ENCODE peak calls at places on chromosome 19, in nine cellular contexts. J is stomach, P is A549, O is transverse colon, X is uterus, E is breast epithelium, Q is tibial nerve, M is HCT116, H is Peyer's patch. N is an unnamed sample. For H3K9me3, the result is how much of the 10 kb centered on the place peaks cover.

GRCh38 chr19:10228925-10229324 is 2.2 kb downstream of the S1PR2 start:
- DNase-seq in J (no peak), P (peak), O (no peak), X (peak), E (no peak), Q (peak), M (no peak), H (peak), N (no peak)

GRCh38 chr19:20565321-20566018 is at the start of gene ZNF737:
- DNase-seq in J (peak), P (peak), O (peak), X (peak), E (peak), Q (peak), M (no peak), H (peak), N (peak)

GRCh38 chr19:42038675-42039074 is 31.3 kb downstream of the GRIK5 start:
- DNase-seq in J (no peak), P (no peak), O (no peak), X (no peak), E (no peak), Q (no peak), M (no peak), H (no peak), N (peak)

GRCh38 chr19:11274533-11275086 is 12.3 kb upstream of the DOCK6 start:
- DNase-seq in J (no peak), P (no peak), O (no peak), X (no peak), E (no peak), Q (no peak), M (no peak), H (no peak), N (no peak)

GRCh38 chr19:56147307-56147706 is 6.2 kb downstream of the ZNF444 start:
- DNase-seq in J (no peak), P (no peak), O (no peak), X (no peak), E (no peak), Q (no peak), M (no peak), H (no peak), N (no peak)

GRCh38 chr19:51688665-51689571 is 4.2 kb upstream of the SPACA6 start:
- DNase-seq in J (peak), P (peak), O (peak), X (peak), E (peak), Q (peak), M (peak), H (peak), N (peak)

GRCh38 chr19:6580313-6580712 is 10.6 kb downstream of the CD70 start:
- DNase-seq in J (no peak), P (peak), O (no peak), X (no peak), E (no peak), Q (no peak), M (peak), H (no peak), N (no peak)

GRCh38 chr19:46193678-46194077 is 35.9 kb upstream of the IGFL1 start:
- DNase-seq in J (no peak), P (no peak), O (no peak), X (no peak), E (no peak), Q (no peak), M (no peak), H (no peak), N (no peak)

GRCh38 chr19:42154471-42155323 is 22.5 kb upstream of the POU2F2 start:
- DNase-seq in J (no peak), P (no peak), O (no peak), X (no peak), E (no peak), Q (no peak), M (no peak), H (peak), N (no peak)

GRCh38 chr19:15437355-15438123 is 12.2 kb downstream of the WIZ start:
- DNase-seq in J (peak), P (no peak), O (no peak), X (peak), E (no peak), Q (no peak), M (no peak), H (no peak), N (no peak)

GRCh38 chr19:3644351-3645066 is 17.9 kb upstream of the CACTIN start:
- DNase-seq in J (peak), P (no peak), O (no peak), X (no peak), E (peak), Q (peak), M (no peak), H (no peak), N (no peak)

GRCh38 chr19:40356681-40357595 is 8.4 kb downstream of the PLD3 start:
- DNase-seq in J (no peak), P (no peak), O (no peak), X (no peak), E (no peak), Q (no peak), M (no peak), H (no peak), N (no peak)

GRCh38 chr19:2523630-2524311 is 47.8 kb downstream of the GADD45B start:
- DNase-seq in J (no peak), P (peak), O (no peak), X (no peak), E (no peak), Q (no peak), M (no peak), H (no peak), N (no peak)

GRCh38 chr19:37845932-37846331 is 60.5 kb downstream of the WDR87 start:
- DNase-seq in J (no peak), P (no peak), O (no peak), X (no peak), E (no peak), Q (no peak), M (no peak), H (no peak), N (no peak)

GRCh38 chr19:16402076-16402475 is 69.7 kb downstream of the EPS15L1 start:
- DNase-seq in J (no peak), P (no peak), O (no peak), X (no peak), E (no peak), Q (no peak), M (no peak), H (no peak), N (no peak)

GRCh38 chr19:37953125-37953524 is 46.1 kb downstream of the SIPA1L3 start:
- DNase-seq in J (no peak), P (no peak), O (no peak), X (no peak), E (no peak), Q (no peak), M (no peak), H (no peak), N (peak)

GRCh38 chr19:56124578-56124977 is 3.5 kb upstream of the ZNF787 start:
- DNase-seq in J (no peak), P (no peak), O (no peak), X (no peak), E (no peak), Q (no peak), M (no peak), H (no peak), N (no peak)

GRCh38 chr19:29680447-29680846 is 15.2 kb downstream of the PLEKHF1 start:
- DNase-seq in J (peak), P (no peak), O (peak), X (no peak), E (no peak), Q (no peak), M (no peak), H (peak), N (no peak)

GRCh38 chr19:36245210-36246005 is 30.5 kb downstream of the ZNF146 start:
- DNase-seq in J (no peak), P (no peak), O (no peak), X (no peak), E (no peak), Q (no peak), M (no peak), H (no peak), N (peak)

GRCh38 chr19:29091127-29091526 is 121.8 kb downstream of the UQCRFS1 start:
- DNase-seq in J (no peak), P (no peak), O (no peak), X (no peak), E (no peak), Q (no peak), M (no peak), H (no peak), N (no peak)

GRCh38 chr19:10812196-10812595 is 23.8 kb downstream of the TMED1 start:
- DNase-seq in J (no peak), P (no peak), O (no peak), X (no peak), E (no peak), Q (no peak), M (no peak), H (no peak), N (no peak)

GRCh38 chr19:30253581-30253996 is 118.6 kb upstream of the ZNF536 start:
- DNase-seq in J (no peak), P (no peak), O (no peak), X (no peak), E (no peak), Q (no peak), M (no peak), H (no peak), N (no peak)

GRCh38 chr19:56315076-56315828 is 613 bp upstream of the ZSCAN5A start:
- DNase-seq in J (peak), P (peak), O (peak), X (peak), E (peak), Q (peak), M (peak), H (peak), N (peak)

GRCh38 chr19:33804021-33804799 is 7.5 kb downstream of the KCTD15 start:
- DNase-seq in J (peak), P (peak), O (peak), X (peak), E (peak), Q (peak), M (no peak), H (no peak), N (peak)

GRCh38 chr19:9966448-9966847 is 30.1 kb upstream of the OLFM2 start:
- DNase-seq in J (no peak), P (no peak), O (no peak), X (no peak), E (no peak), Q (no peak), M (no peak), H (no peak), N (no peak)

GRCh38 chr19:48728882-48729645 is 9.5 kb upstream of the MAMSTR start:
- DNase-seq in J (no peak), P (no peak), O (no peak), X (no peak), E (no peak), Q (no peak), M (no peak), H (no peak), N (peak)

GRCh38 chr19:48720613-48721296 is 1.2 kb upstream of the MAMSTR start:
- DNase-seq in J (peak), P (peak), O (peak), X (peak), E (peak), Q (peak), M (peak), H (peak), N (peak)

GRCh38 chr19:48726573-48726972 is 7.0 kb upstream of the MAMSTR start:
- DNase-seq in J (no peak), P (peak), O (no peak), X (no peak), E (no peak), Q (no peak), M (no peak), H (no peak), N (no peak)

GRCh38 chr19:48722196-48722708 is 2.7 kb upstream of the MAMSTR start:
- DNase-seq in J (no peak), P (no peak), O (no peak), X (no peak), E (no peak), Q (no peak), M (no peak), H (no peak), N (no peak)

GRCh38 chr19:48724796-48725753 is 5.5 kb upstream of the MAMSTR start:
- DNase-seq in J (no peak), P (peak), O (peak), X (peak), E (no peak), Q (peak), M (peak), H (no peak), N (no peak)
- TF ChIP-seq POLR2A in J (no peak), P (no peak), O (no peak), X (no peak), E (no peak), Q (no peak), M (peak), H (no peak), N (no peak)

DNA sequence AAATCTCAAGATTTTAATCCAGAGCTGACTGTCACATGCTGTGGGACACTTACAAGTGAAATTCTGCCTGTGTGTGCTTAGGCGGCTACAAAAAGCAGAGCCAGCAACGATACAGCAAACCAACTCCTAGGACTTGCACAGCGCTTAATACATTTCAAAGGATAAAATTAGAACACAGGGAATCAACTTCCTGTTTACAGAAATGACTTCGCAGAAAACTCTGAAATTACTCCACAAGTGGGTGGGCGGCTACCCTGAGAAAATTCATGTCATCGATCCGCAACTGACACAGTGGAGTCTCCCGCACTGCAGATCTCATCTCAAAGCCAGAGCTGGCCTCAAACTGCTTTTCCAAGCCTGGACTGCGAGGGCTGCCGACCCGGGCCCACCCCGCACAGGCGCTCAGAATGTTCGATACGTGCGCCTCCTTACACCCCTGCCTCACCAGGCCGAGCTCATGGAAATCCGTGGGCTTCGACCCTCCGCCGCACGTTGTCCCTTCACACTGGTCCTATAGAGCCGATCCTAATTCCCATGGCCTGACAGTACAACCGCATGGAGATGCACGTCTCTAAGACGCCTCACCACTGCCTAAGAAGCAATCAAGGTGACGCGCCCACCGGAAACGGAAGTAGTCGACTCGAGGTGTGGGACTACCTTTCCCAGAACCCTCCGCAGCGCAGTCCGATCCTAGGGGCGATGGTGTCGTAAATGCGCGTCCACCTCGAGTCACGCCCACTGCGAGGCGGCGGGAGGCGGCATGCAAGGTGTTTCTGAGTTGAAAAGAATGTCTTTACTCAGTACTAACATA is at the start of gene ZNF229:
- DNase-seq in J (peak), P (peak), O (peak), X (peak), E (peak), Q (peak), M (no peak), H (peak), N (peak)
- H3K9me3 ChIP-seq in J (half or more), P (half or more), O (under half), X (under half), E (half or more), Q (under half), M (under half), H (under half), N (under half)

GRCh38 chr19:53982611-53983010 is 8.8 kb upstream of the CACNG6 start:
- DNase-seq in J (peak), P (peak), O (peak), X (peak), E (peak), Q (no peak), M (no peak), H (no peak), N (peak)

GRCh38 chr19:53980553-53981407 is 10.7 kb upstream of the CACNG6 start:
- DNase-seq in J (no peak), P (peak), O (no peak), X (no peak), E (no peak), Q (no peak), M (peak), H (no peak), N (no peak)

GRCh38 chr19:53983457-53984289 is 7.8 kb upstream of the CACNG6 start:
- DNase-seq in J (no peak), P (no peak), O (no peak), X (no peak), E (no peak), Q (no peak), M (no peak), H (no peak), N (no peak)

GRCh38 chr19:53981408-53981998 is 9.9 kb upstream of the CACNG6 start:
- DNase-seq in J (no peak), P (no peak), O (no peak), X (no peak), E (no peak), Q (no peak), M (no peak), H (no peak), N (no peak)

GRCh38 chr19:53982056-53982455 is 9.4 kb upstream of the CACNG6 start:
- DNase-seq in J (no peak), P (no peak), O (no peak), X (no peak), E (no peak), Q (no peak), M (no peak), H (no peak), N (no peak)
- TF ChIP-seq POLR2A in J (no peak), P (peak), O (no peak), X (no peak), E (no peak), Q (no peak), M (no peak), H (no peak), N (no peak)

DNA sequence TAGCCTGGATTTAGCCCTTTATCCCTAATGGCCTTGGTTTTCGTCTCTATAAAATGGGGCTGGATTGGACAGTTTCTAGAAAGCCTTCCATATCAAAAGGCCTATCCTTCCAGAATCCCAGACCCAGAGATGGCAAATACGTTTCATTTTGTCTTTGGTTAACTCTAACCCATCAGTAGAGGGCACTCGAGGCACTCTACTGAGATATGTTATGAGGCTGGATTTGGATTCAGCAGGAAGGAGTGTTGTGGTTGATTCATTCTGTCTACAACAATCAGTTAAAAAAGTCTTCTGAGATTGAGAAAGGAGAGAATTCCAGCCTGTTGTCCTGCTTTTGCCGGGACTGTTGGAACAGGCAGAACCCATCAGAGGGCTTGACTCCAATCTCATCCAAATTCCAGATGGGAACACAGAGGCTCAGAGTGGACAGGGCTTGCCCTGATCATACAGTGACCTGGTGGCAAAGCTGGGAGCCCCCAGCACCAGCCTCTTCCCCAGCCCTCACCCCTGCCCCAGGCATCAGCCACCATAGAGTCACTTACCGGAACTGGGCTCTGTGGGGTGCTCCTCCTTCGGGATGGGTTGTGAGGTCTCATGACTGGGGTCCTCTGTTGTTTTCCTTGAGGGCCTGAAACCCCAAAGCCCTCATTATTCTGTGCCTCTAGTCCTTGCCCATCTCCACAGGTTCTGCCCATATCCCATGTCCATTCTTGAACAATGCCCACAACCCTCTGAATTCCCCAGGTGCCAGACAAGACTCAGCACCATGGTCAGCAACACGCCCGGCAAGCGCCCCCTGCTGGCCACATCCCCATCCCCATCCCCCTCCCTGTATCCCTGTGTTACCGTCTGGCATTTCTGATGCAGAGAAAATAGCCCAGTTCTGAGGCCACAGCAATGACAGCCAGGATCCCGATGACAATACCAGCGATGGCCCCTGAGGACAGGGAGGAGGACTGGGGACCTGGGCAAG is 12.3 kb upstream of the ZNF180 start:
- DNase-seq in J (no peak), P (peak), O (peak), X (no peak), E (no peak), Q (no peak), M (peak), H (no peak), N (no peak)
- H3K9me3 ChIP-seq in J (under half), P (under half), O (under half), X (under half), E (under half), Q (under half), M (under half), H (under half), N (under half)

GRCh38 chr19:18541258-18541991 is 1.9 kb downstream of the FKBP8 start:
- DNase-seq in J (no peak), P (no peak), O (no peak), X (no peak), E (no peak), Q (peak), M (no peak), H (no peak), N (no peak)

GRCh38 chr19:18536475-18536874 is 6.9 kb downstream of the FKBP8 start:
- DNase-seq in J (no peak), P (no peak), O (no peak), X (no peak), E (no peak), Q (no peak), M (no peak), H (no peak), N (no peak)

GRCh38 chr19:18539372-18539771 is 4.0 kb downstream of the FKBP8 start:
- DNase-seq in J (no peak), P (no peak), O (no peak), X (no peak), E (no peak), Q (no peak), M (no peak), H (no peak), N (no peak)

GRCh38 chr19:18538115-18538514 is 5.3 kb downstream of the FKBP8 start:
- DNase-seq in J (no peak), P (no peak), O (no peak), X (no peak), E (no peak), Q (no peak), M (no peak), H (no peak), N (no peak)

DNA sequence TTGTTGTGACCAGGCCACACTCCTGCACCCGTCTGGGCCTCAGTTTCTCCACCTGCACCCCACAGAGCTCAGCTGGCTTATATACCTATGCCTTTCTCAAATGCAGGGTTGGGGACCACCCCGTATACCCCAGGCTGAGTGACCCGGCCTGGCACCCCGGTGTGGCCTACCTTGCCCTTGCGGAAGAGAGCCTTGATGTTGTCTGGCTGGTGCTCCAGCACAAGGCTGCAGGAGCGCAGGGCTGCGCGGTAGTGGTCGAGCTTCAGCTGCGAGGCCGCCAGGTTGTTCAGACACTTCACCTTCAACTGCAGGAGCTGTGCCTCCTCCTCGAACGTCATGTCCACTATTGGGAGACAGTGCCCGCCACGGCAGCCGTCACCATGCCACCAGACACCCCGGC is 5.9 kb downstream of the FKBP8 start:
- DNase-seq in J (no peak), P (no peak), O (no peak), X (no peak), E (no peak), Q (no peak), M (no peak), H (no peak), N (no peak)
- TF ChIP-seq POLR2A in J (no peak), P (no peak), O (peak), X (no peak), E (no peak), Q (no peak), M (no peak), H (no peak), N (no peak)

GRCh38 chr19:50175924-50176323 is 12.8 kb upstream of the IZUMO2 start:
- DNase-seq in J (no peak), P (peak), O (no peak), X (no peak), E (no peak), Q (no peak), M (no peak), H (no peak), N (no peak)
- H3K9me3 ChIP-seq in J (under half), P (under half), O (under half), X (under half), E (under half), Q (under half), M (under half), H (under half), N (under half)

N was measured in thyroid gland.